ENCODE peak calls at places on chromosome 17, in four cellular contexts. W is K562, Q is H1, S is HepG2. F is an unnamed sample.

GRCh38 chr17:66893382-66893781 is 58.5 kb downstream of the CACNG5 start:
- DNase-seq in Q (no peak), W (no peak), S (no peak), F (no peak)

GRCh38 chr17:81043725-81044427 is 8.9 kb downstream of the BAIAP2 start:
- DNase-seq in Q (peak; percentile 33), S (peak; percentile 94), W (no peak), F (no peak)

GRCh38 chr17:83010323-83011200 is 68.8 kb upstream of the METRNL start:
- DNase-seq in S (no peak), W (no peak), Q (no peak), F (no peak)

GRCh38 chr17:29625037-29625750 is 2.5 kb upstream of the CORO6 start:
- DNase-seq in W (no peak), Q (no peak), S (no peak), F (no peak)

GRCh38 chr17:63665527-63666214 is 34.3 kb downstream of the LIMD2 start:
- DNase-seq in Q (no peak), S (no peak), W (no peak), F (peak; percentile 27)

GRCh38 chr17:50476545-50477315 is 1.9 kb upstream of the RSAD1 start:
- DNase-seq in S (peak; percentile 58), Q (no peak), W (no peak), F (no peak)

GRCh38 chr17:14061666-14062560 is 7.4 kb upstream of the COX10 start:
- DNase-seq in Q (no peak), W (no peak), S (no peak), F (no peak)

GRCh38 chr17:38554430-38555350 is 51.1 kb downstream of the SRCIN1 start:
- DNase-seq in Q (no peak), W (no peak), S (no peak), F (no peak)

GRCh38 chr17:27977751-27978688 is 64.5 kb upstream of the NLK start:
- DNase-seq in W (peak; percentile 23), Q (no peak), S (no peak), F (no peak)

GRCh38 chr17:49193513-49194296 is 16.7 kb downstream of the GNGT2 start:
- DNase-seq in S (no peak), Q (no peak), W (peak; percentile 52), F (peak; percentile 98)

GRCh38 chr17:78573955-78574354 is 3.2 kb downstream of the DNAH17 start:
- DNase-seq in S (peak; percentile 31), W (no peak), Q (no peak), F (no peak)

GRCh38 chr17:60229189-60229802 is 79.5 kb downstream of the CA4 start:
- DNase-seq in S (no peak), W (no peak), Q (no peak), F (no peak)

GRCh38 chr17:6853764-6854442 is 22.4 kb upstream of the TEKT1 start:
- DNase-seq in S (peak; percentile 82), W (no peak), Q (peak; percentile 34), F (no peak)

GRCh38 chr17:80107231-80108021 is 6.0 kb downstream of the GAA start:
- DNase-seq in S (no peak), W (no peak), Q (no peak), F (no peak)

GRCh38 chr17:82092995-82093751 is 4.9 kb downstream of the FASN start:
- DNase-seq in S (no peak), W (no peak), Q (no peak), F (no peak)

GRCh38 chr17:37610971-37611370 is 1.8 kb upstream of the SYNRG start:
- DNase-seq in S (no peak), W (no peak), Q (no peak), F (no peak)

GRCh38 chr17:7852262-7852670 is 2.6 kb upstream of the TMEM88 start:
- DNase-seq in S (no peak), W (no peak), Q (no peak), F (no peak)

GRCh38 chr17:47702391-47702995 is 8.5 kb downstream of the TBKBP1 start:
- DNase-seq in W (no peak), S (no peak), Q (no peak), F (no peak)

GRCh38 chr17:16473286-16474011 is 18.5 kb downstream of the LRRC75A start:
- DNase-seq in Q (no peak), S (no peak), W (no peak), F (no peak)

GRCh38 chr17:81026266-81027036 is 8.5 kb upstream of the BAIAP2 start:
- DNase-seq in S (no peak), W (no peak), Q (no peak), F (no peak)

GRCh38 chr17:17108681-17109049 is 66.4 kb downstream of the MPRIP start:
- DNase-seq in S (no peak), Q (no peak), W (no peak), F (no peak)

GRCh38 chr17:8458128-8458527 is 22.4 kb downstream of the NDEL1 start:
- DNase-seq in W (no peak), S (no peak), Q (no peak), F (no peak)

GRCh38 chr17:9472094-9472493 is 103.5 kb downstream of the STX8 start:
- DNase-seq in W (no peak), S (no peak), Q (no peak), F (no peak)

GRCh38 chr17:5122586-5123342 is 6.9 kb downstream of the USP6 start:
- DNase-seq in W (no peak), Q (no peak), S (no peak), F (no peak)

GRCh38 chr17:76365256-76365903 is 11.7 kb upstream of the PRPSAP1 start:
- DNase-seq in Q (no peak), S (no peak), W (peak; percentile 5), F (no peak)

GRCh38 chr17:39404542-39405378 is 3.3 kb upstream of the FBXL20 start:
- DNase-seq in S (no peak), Q (no peak), W (peak; percentile 26), F (no peak)

GRCh38 chr17:57487552-57487951 is 231.2 kb downstream of the MSI2 start:
- DNase-seq in S (no peak), Q (no peak), W (no peak), F (no peak)

GRCh38 chr17:953767-954166 is 25.8 kb downstream of the NXN start:
- DNase-seq in S (no peak), Q (no peak), W (no peak), F (no peak)

GRCh38 chr17:60371416-60371815 is 20.5 kb downstream of the USP32 start:
- DNase-seq in Q (no peak), W (no peak), S (no peak), F (no peak)

GRCh38 chr17:72121164-72122001 is 563 bp downstream of the SOX9 start:
- DNase-seq in Q (no peak), W (no peak), S (no peak), F (no peak)

GRCh38 chr17:36182176-36183000 is 6.0 kb upstream of the TBC1D3B start:
- DNase-seq in Q (no peak), W (no peak), S (no peak), F (no peak)

GRCh38 chr17:38428643-38429371 is 543 bp downstream of the ARHGAP23 start:
- DNase-seq in S (no peak), Q (no peak), W (no peak), F (no peak)

GRCh38 chr17:3009411-3009920 is 53.9 kb downstream of the OR1D5 start:
- DNase-seq in W (no peak), S (no peak), Q (no peak), F (no peak)

GRCh38 chr17:20281860-20282259 is 185.5 kb downstream of the LGALS9B start:
- DNase-seq in S (no peak), W (no peak), Q (no peak), F (no peak)

GRCh38 chr17:72192409-72193192 is 71.8 kb downstream of the SOX9 start:
- DNase-seq in Q (no peak), W (no peak), S (no peak), F (no peak)

GRCh38 chr17:7323731-7324437 is 5.3 kb downstream of the NEURL4 start:
- DNase-seq in W (peak; percentile 59), Q (peak; percentile 47), S (no peak), F (no peak)

GRCh38 chr17:62916684-62917571 is 49.1 kb upstream of the TANC2 start:
- DNase-seq in W (peak; percentile 41), Q (no peak), S (no peak), F (no peak)

GRCh38 chr17:45907720-45908395 is 13.5 kb downstream of the MAPT start:
- DNase-seq in Q (no peak), W (no peak), S (no peak), F (no peak)

GRCh38 chr17:11221721-11222120 is 19.3 kb upstream of the SHISA6 start:
- DNase-seq in W (no peak), Q (no peak), S (no peak), F (no peak)

GRCh38 chr17:75077490-75078096 is 10.2 kb upstream of the SLC16A5 start:
- DNase-seq in S (no peak), Q (no peak), W (no peak), F (no peak)
- H2AFZ ChIP-seq in S (no peak overlapping the region), Q (no peak overlapping the region), W (no peak overlapping the region), F (peak overlapping the region; percentile 82)

GRCh38 chr17:43789482-43789881 is 9.2 kb downstream of the CFAP97D1 start:
- DNase-seq in W (no peak), Q (no peak), S (no peak), F (no peak)

GRCh38 chr17:43787728-43788127 is 7.5 kb downstream of the CFAP97D1 start:
- DNase-seq in S (no peak), W (no peak), Q (no peak), F (no peak)

GRCh38 chr17:43790311-43790940 is 10.2 kb downstream of the CFAP97D1 start:
- DNase-seq in Q (no peak), S (peak; percentile 26), W (no peak), F (no peak)

DNA sequence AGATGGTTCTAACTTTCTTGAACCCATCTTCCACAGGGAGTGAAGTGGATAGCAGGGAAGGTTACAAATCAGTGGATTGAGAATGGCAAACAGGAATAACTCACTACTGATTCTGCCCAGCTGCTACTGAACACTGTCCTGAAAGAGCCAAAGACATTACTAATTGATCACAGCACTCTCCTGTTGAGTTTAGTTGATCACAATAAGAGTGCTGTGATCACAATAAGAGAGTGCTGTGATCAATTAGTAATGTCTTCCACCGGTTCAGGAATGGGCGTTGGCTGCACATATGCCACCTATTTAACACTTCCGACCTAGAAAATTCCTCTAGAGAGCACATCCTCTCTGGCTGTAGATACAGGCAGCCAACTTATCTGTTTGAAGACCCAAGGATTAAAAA is 11.4 kb downstream of the CFAP97D1 start:
- DNase-seq in W (peak; percentile 57), Q (no peak), S (peak; percentile 66), F (no peak)
- TF ChIP-seq HDAC2 in W (no peak), Q (no peak), S (no peak), F (no peak)

GRCh38 chr17:74864866-74865395 is 5.2 kb upstream of the GRIN2C start:
- DNase-seq in Q (no peak), S (peak; percentile 56), W (peak; percentile 79), F (no peak)
- TF ChIP-seq USF2 in Q (no peak), S (no peak), W (no peak), F (no peak)

GRCh38 chr17:42179911-42180410 is 981 bp downstream of the KCNH4 start:
- DNase-seq in W (peak; percentile 76), S (peak; percentile 47), Q (no peak), F (no peak)
- H2AFZ ChIP-seq in W (no peak overlapping the region), S (no peak overlapping the region), Q (no peak overlapping the region), F (no peak overlapping the region)